ENCODE peak calls at places on chromosome 13, in seven cellular contexts. B, W, Q, V, T, Y and G are unnamed samples.
A peak's percentile ranks its signal among the peaks of the same experiment; 100 is the strongest.

GRCh38 chr13:69704311-69704710 is 403.3 kb upstream of the ATXN8OS start:
- DNase-seq in Y (no peak), B (peak; percentile 80), Q (no peak), V (peak; percentile 2), W (no peak), T (no peak), G (no peak)

GRCh38 chr13:85657942-85658341 is 141.3 kb downstream of the SLITRK6 start:
- DNase-seq in B (no peak), V (no peak), T (no peak), Y (no peak), Q (no peak), W (no peak), G (no peak)

GRCh38 chr13:50720856-50721663 is 122.4 kb downstream of the DLEU7 start:
- DNase-seq in Q (no peak), Y (no peak), W (no peak), T (no peak), B (peak; percentile 43), V (no peak), G (no peak)

GRCh38 chr13:47175172-47175806 is 278.4 kb upstream of the HTR2A start:
- DNase-seq in V (peak; percentile 68), W (peak; percentile 96), T (no peak), Y (no peak), Q (peak; percentile 62), B (peak; percentile 94), G (peak; percentile 7)

GRCh38 chr13:66926851-66927524 is 303.1 kb downstream of the PCDH9 start:
- DNase-seq in V (peak; percentile 87), B (no peak), Y (no peak), Q (no peak), W (no peak), T (no peak), G (peak; percentile 45)

GRCh38 chr13:73220966-73221720 is 162.3 kb downstream of the KLF5 start:
- DNase-seq in V (peak; percentile 48), Y (no peak), W (no peak), Q (no peak), T (peak; percentile 73), B (no peak), G (no peak)

GRCh38 chr13:44331912-44332840 is 41.4 kb upstream of the SERP2 start:
- DNase-seq in Y (no peak), V (no peak), W (peak; percentile 92), B (peak; percentile 95), T (peak; percentile 56), Q (peak; percentile 24), G (no peak)

GRCh38 chr13:98658131-98658530 is 81.2 kb upstream of the STK24 start:
- DNase-seq in Q (no peak), B (no peak), W (no peak), V (peak; percentile 30), Y (no peak), T (no peak), G (no peak)

GRCh38 chr13:48818495-48818961 is 157.2 kb upstream of the FNDC3A start:
- DNase-seq in B (peak; percentile 96), T (peak; percentile 68), V (peak; percentile 87), Y (no peak), W (peak; percentile 98), Q (peak; percentile 82), G (peak; percentile 41)

GRCh38 chr13:75831389-75831788 is 195.3 kb downstream of the LMO7 start:
- DNase-seq in Y (no peak), W (no peak), Q (no peak), B (no peak), T (no peak), V (no peak), G (no peak)

GRCh38 chr13:45441633-45442032 is 23.1 kb upstream of the COG3 start:
- DNase-seq in W (peak; percentile 15), Y (no peak), B (peak; percentile 17), Q (peak; percentile 54), V (peak; percentile 79), T (no peak), G (no peak)

GRCh38 chr13:34356686-34357434 is 538.9 kb downstream of the RFC3 start:
- DNase-seq in V (no peak), T (no peak), W (no peak), Q (no peak), B (no peak), Y (no peak), G (no peak)

GRCh38 chr13:93318538-93318937 is 91.9 kb downstream of the GPC6 start:
- DNase-seq in W (peak; percentile 38), B (peak; percentile 17), V (no peak), Y (no peak), Q (peak; percentile 21), T (peak; percentile 15), G (no peak)

GRCh38 chr13:100675660-100676129 is 1.1 kb upstream of the TMTC4 start:
- DNase-seq in W (no peak), V (no peak), Q (no peak), T (no peak), B (no peak), Y (no peak), G (no peak)

GRCh38 chr13:34894756-34895155 is 47.3 kb upstream of the NBEA start:
- DNase-seq in T (no peak), V (no peak), Q (no peak), W (no peak), Y (no peak), B (no peak), G (no peak)

GRCh38 chr13:50011461-50011860 is 3.8 kb upstream of the KCNRG start:
- DNase-seq in Q (no peak), V (no peak), Y (no peak), T (no peak), W (no peak), B (no peak), G (no peak)

GRCh38 chr13:73000027-73000674 is 58.7 kb upstream of the KLF5 start:
- DNase-seq in T (peak; percentile 34), W (no peak), Y (peak; percentile 26), V (peak; percentile 56), B (peak; percentile 64), Q (peak; percentile 19), G (peak; percentile 7)

GRCh38 chr13:42337808-42338600 is 66.1 kb downstream of the AKAP11 start:
- DNase-seq in Y (no peak), B (no peak), Q (peak; percentile 34), W (no peak), T (no peak), V (no peak), G (no peak)

GRCh38 chr13:103004790-103005307 is 61.4 kb downstream of the SLC10A2 start:
- DNase-seq in T (no peak), Q (no peak), W (no peak), V (no peak), B (no peak), Y (no peak), G (no peak)

GRCh38 chr13:59086147-59086546 is 1077.6 kb downstream of the DIAPH3 start:
- DNase-seq in Y (no peak), V (peak; percentile 31), Q (peak; percentile 62), T (no peak), W (peak; percentile 57), B (peak; percentile 97), G (no peak)

GRCh38 chr13:94657167-94657566 is 55.2 kb downstream of the SOX21 start:
- DNase-seq in Q (peak; percentile 33), V (peak; percentile 50), B (peak; percentile 33), T (no peak), W (peak; percentile 69), Y (no peak), G (no peak)

DNA sequence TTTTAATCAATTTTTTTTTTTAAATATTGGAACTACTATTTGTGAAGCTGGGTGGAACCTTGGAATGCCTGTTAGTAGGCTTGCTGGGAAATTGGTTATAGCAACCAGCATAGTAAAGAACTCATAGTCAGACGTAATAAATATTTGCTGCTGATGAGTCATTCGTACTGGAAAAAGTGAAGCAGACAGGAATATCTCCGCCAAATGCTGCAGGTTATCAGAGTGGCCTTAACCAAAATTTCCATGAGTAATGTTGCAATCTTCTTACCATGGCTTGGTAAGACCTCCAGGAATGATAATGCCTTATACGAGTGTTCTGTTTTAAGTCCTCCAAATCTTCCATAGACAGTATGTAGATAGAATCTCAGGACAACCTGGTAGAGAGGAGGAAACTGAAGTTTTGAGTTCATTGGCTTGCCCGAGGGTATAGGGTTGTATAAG is 34.2 kb downstream of the MBNL2 start:
- DNase-seq in B (peak; percentile 99), Y (peak; percentile 98), Q (peak; percentile 88), T (peak; percentile 80), W (peak; percentile 91), V (peak; percentile 83), G (peak; percentile 91)
- H3K4me1 ChIP-seq in B (peaks cover 67% of the 10 kb centered on the region), Y (peaks cover 90% of the 10 kb centered on the region), Q (peaks cover 72% of the 10 kb centered on the region), T (peaks cover 61% of the 10 kb centered on the region), W (peaks cover 50% of the 10 kb centered on the region), V (peaks cover 66% of the 10 kb centered on the region), G (peaks cover 60% of the 10 kb centered on the region)

GRCh38 chr13:106350208-106350607 is 185.3 kb downstream of the EFNB2 start:
- DNase-seq in V (no peak), B (no peak), Q (no peak), Y (peak; percentile 59), W (no peak), T (peak; percentile 53), G (no peak)

GRCh38 chr13:106352850-106353249 is 182.6 kb downstream of the EFNB2 start:
- DNase-seq in V (no peak), B (no peak), T (no peak), W (peak; percentile 58), Y (no peak), Q (no peak), G (no peak)

GRCh38 chr13:106348032-106348431 is 187.4 kb downstream of the EFNB2 start:
- DNase-seq in Q (peak; percentile 88), W (peak; percentile 44), Y (peak; percentile 64), B (peak; percentile 71), V (peak; percentile 88), T (peak; percentile 55), G (peak; percentile 88)

GRCh38 chr13:106344318-106344717 is 191.1 kb downstream of the EFNB2 start:
- DNase-seq in Q (no peak), T (no peak), Y (no peak), V (no peak), B (no peak), W (no peak), G (no peak)

DNA sequence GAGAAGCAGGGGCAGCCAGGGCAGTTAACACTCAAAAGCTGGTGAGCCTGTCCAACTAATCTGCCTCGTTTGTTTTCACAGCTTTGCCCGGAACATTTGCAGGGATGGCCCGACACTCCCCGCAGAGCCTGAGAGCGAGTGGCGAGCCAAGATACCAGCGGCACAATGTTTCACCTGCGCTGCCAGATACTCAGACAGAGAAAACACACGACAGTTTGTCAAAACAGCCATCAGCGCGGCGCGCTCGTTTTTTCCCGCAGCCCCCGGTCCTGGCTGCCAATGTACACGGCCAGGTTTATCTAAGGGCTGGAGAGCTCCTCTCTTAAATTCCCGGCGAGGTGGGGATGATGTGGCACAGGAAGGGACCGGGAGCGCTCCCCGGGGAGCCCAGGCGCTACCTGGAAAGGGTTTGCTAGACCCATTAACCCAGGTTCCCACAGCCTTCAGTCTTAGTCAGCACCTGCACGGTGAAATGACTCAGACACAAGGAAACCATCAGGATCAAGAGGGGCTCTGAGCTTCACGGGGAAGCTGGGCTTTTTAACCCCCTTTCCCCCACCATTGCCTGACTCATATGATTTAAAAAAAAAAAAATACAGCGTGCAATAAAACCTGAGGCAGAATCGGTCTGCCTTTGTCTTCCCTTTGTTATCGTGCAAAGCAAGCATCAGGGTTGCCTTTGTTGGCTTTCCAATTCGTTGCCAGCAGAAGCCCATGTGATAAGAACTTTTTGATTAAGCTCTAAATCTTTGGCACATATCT is 186.2 kb downstream of the EFNB2 start:
- DNase-seq in V (peak; percentile 90), Y (peak; percentile 94), Q (peak; percentile 83), B (peak; percentile 57), T (peak; percentile 61), W (no peak), G (peak; percentile 50)
- TF ChIP-seq EZH2 in V (no peak), Y (no peak), Q (no peak), B (no peak), T (no peak), W (peak; percentile 57), G (no peak)

GRCh38 chr13:110134801-110135200 is 172.2 kb downstream of the COL4A1 start:
- DNase-seq in Q (no peak), B (no peak), W (no peak), V (no peak), Y (no peak), T (no peak), G (no peak)
- H3K4me1 ChIP-seq in Q (peaks cover 12% of the 10 kb centered on the region), B (peaks cover 42% of the 10 kb centered on the region), W (peaks cover 4% of the 10 kb centered on the region), V (peaks cover 19% of the 10 kb centered on the region), Y (peaks cover 19% of the 10 kb centered on the region), T (peaks cover 7% of the 10 kb centered on the region), G (peaks cover 18% of the 10 kb centered on the region)

GRCh38 chr13:111536239-111536638 is 215.8 kb downstream of the TEX29 start:
- DNase-seq in V (no peak), B (no peak), Y (no peak), W (no peak), T (no peak), Q (no peak), G (no peak)
- TF ChIP-seq EZH2 in V (no peak), B (no peak), Y (no peak), W (no peak), T (no peak), Q (no peak), G (no peak)